ENCODE peak calls at places on chromosomes 13 and 19, in ten cellular contexts. U is AG04450; R is CD8-positive, alpha-beta T cell; M is fibroblast of lung; W is brain microvascular endothelial cell; Q is adrenal gland; K is HepG2; V is SK-N-SH; S is left lung; G is cardiac muscle cell. P is an unnamed sample. For H3K27me3, the result is how much of the 10 kb centered on the place peaks cover.

GRCh38 chr13:113125506-113126264 is 3.1 kb downstream of the F10 start:
- DNase-seq in U (no peak), R (no peak), M (no peak), W (no peak), Q (peak), K (no peak), V (no peak), S (peak), G (no peak), P (no peak)

GRCh38 chr13:93690139-93690538 is 463.5 kb downstream of the GPC6 start:
- DNase-seq in U (no peak), R (no peak), M (no peak), W (peak), Q (no peak), K (peak), V (no peak), S (no peak), G (peak), P (no peak)

GRCh38 chr13:51298812-51299211 is 40.7 kb upstream of the SERPINE3 start:
- DNase-seq in U (no peak), R (no peak), M (peak), W (no peak), Q (no peak), K (no peak), V (no peak), S (no peak), G (no peak), P (no peak)

GRCh38 chr13:93736111-93736510 is 509.5 kb downstream of the GPC6 start:
- DNase-seq in U (no peak), R (no peak), M (peak), W (peak), Q (no peak), K (no peak), V (no peak), S (no peak), G (no peak), P (no peak)

GRCh38 chr19:2315818-2316353 is 7.9 kb upstream of the LINGO3 start:
- DNase-seq in U (no peak), R (no peak), M (peak), W (peak), Q (peak), K (peak), V (peak), S (peak), G (peak), P (no peak)

GRCh38 chr13:102187313-102187712 is 214.5 kb downstream of the FGF14 start:
- DNase-seq in U (no peak), R (no peak), M (no peak), W (no peak), Q (no peak), K (no peak), V (no peak), S (no peak), G (no peak), P (no peak)

GRCh38 chr19:44803442-44804428 is 5.2 kb upstream of the BCAM start:
- DNase-seq in U (no peak), R (no peak), M (no peak), W (no peak), Q (no peak), K (no peak), V (peak), S (no peak), G (no peak), P (no peak)

GRCh38 chr19:7645159-7645558 is 8.2 kb downstream of the STXBP2 start:
- DNase-seq in U (no peak), R (no peak), M (no peak), W (no peak), Q (no peak), K (no peak), V (peak), S (no peak), G (no peak), P (no peak)

GRCh38 chr13:89856512-89856911 is 1491.0 kb upstream of the MIR17HG start:
- DNase-seq in U (no peak), R (no peak), M (no peak), W (no peak), Q (no peak), K (no peak), V (no peak), S (no peak), G (no peak), P (no peak)

DNA sequence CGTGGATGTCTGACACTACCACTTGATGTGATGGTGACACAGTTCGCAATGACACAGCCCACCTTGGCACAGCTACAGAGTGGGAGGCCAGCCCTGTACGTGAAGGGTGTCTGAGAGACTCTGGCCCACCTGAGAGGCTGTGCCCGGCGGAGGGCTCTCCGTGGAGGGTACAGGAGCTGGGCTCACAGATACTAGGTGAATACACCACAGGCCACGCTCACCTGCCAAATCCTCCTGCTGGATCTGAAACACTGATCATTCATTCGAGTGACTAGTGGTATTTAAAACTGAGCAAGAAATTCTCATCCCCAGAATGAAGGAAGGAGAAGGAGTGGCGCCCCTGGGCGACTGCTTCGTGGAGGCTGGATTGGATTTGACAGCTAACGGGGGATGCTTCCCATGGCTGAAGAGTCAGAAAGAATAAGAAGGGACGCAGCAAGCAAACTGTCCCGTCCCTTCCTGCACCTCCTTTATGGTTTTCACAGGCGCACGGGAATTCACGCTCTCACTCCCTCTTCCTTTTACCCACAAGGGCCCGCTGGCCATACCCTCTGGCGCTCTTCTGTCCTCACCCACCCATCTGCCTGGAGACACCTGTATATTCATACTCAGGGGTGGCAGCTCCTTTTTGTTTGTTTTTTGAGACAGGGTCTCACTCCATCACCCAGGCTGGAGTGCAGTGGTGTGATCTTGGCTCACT is 25.0 kb downstream of the CEBPG start:
- DNase-seq in U (no peak), R (no peak), M (no peak), W (no peak), Q (no peak), K (no peak), V (no peak), S (peak), G (no peak), P (no peak)
- TF ChIP-seq CTCF in U (no peak), R (no peak), M (no peak), W (no peak), Q (no peak), K (no peak), V (no peak), S (no peak), G (no peak), P (no peak)

GRCh38 chr13:111114362-111115050 is 604 bp upstream of the ARHGEF7 start:
- DNase-seq in U (no peak), R (no peak), M (peak), W (peak), Q (peak), K (no peak), V (peak), S (no peak), G (peak), P (no peak)

GRCh38 chr13:111110054-111110453 is 5.1 kb upstream of the ARHGEF7 start:
- DNase-seq in U (no peak), R (no peak), M (no peak), W (no peak), Q (no peak), K (no peak), V (no peak), S (no peak), G (no peak), P (no peak)

GRCh38 chr13:111111376-111111937 is 3.7 kb upstream of the ARHGEF7 start:
- DNase-seq in U (no peak), R (no peak), M (no peak), W (no peak), Q (no peak), K (no peak), V (no peak), S (no peak), G (no peak), P (no peak)

GRCh38 chr13:111115051-111115840 is at the start of gene ARHGEF7:
- DNase-seq in U (no peak), R (no peak), M (peak), W (no peak), Q (no peak), K (no peak), V (peak), S (no peak), G (peak), P (no peak)

GRCh38 chr13:111112196-111112595 is 2.9 kb upstream of the ARHGEF7 start:
- DNase-seq in U (no peak), R (no peak), M (no peak), W (no peak), Q (no peak), K (no peak), V (no peak), S (no peak), G (no peak), P (no peak)
- H3K27me3 ChIP-seq in U (half or more), R (under half), M (under half), W (under half), Q (under half), K (under half), V (under half), S (half or more), G (half or more), P (half or more)

GRCh38 chr19:15644816-15645215 is 4.1 kb downstream of the CYP4F3 start:
- DNase-seq in U (no peak), R (no peak), M (no peak), W (no peak), Q (no peak), K (no peak), V (no peak), S (no peak), G (no peak), P (no peak)

GRCh38 chr19:15644066-15644741 is 3.5 kb downstream of the CYP4F3 start:
- DNase-seq in U (no peak), R (no peak), M (no peak), W (no peak), Q (no peak), K (no peak), V (no peak), S (no peak), G (no peak), P (no peak)

GRCh38 chr19:15652559-15653278 is 12.0 kb downstream of the CYP4F3 start:
- DNase-seq in U (no peak), R (no peak), M (no peak), W (no peak), Q (no peak), K (no peak), V (no peak), S (no peak), G (no peak), P (no peak)

GRCh38 chr19:15649526-15649925 is 8.8 kb downstream of the CYP4F3 start:
- DNase-seq in U (no peak), R (no peak), M (no peak), W (no peak), Q (no peak), K (no peak), V (no peak), S (no peak), G (no peak), P (no peak)
- TF ChIP-seq CTCF in U (no peak), R (no peak), M (no peak), W (no peak), Q (no peak), K (no peak), V (no peak), S (no peak), G (no peak), P (no peak)

GRCh38 chr19:13015361-13016231 is 20.3 kb downstream of the NFIX start:
- DNase-seq in U (no peak), R (no peak), M (peak), W (no peak), Q (no peak), K (no peak), V (no peak), S (no peak), G (no peak), P (no peak)
- H3K27me3 ChIP-seq in U (under half), R (under half), M (under half), W (under half), Q (under half), K (under half), V (under half), S (under half), G (half or more), P (half or more)

GRCh38 chr19:13090511-13091231 is 12.0 kb downstream of the LYL1 start:
- DNase-seq in U (no peak), R (no peak), M (no peak), W (no peak), Q (no peak), K (no peak), V (peak), S (no peak), G (no peak), P (no peak)

GRCh38 chr19:13087295-13087694 is 15.4 kb downstream of the LYL1 start:
- DNase-seq in U (no peak), R (no peak), M (no peak), W (no peak), Q (no peak), K (no peak), V (no peak), S (no peak), G (no peak), P (no peak)

GRCh38 chr19:13087795-13088537 is 14.7 kb downstream of the LYL1 start:
- DNase-seq in U (no peak), R (no peak), M (no peak), W (no peak), Q (no peak), K (no peak), V (no peak), S (no peak), G (no peak), P (no peak)

GRCh38 chr19:13089857-13090507 is 12.7 kb downstream of the LYL1 start:
- DNase-seq in U (no peak), R (no peak), M (no peak), W (no peak), Q (no peak), K (no peak), V (no peak), S (no peak), G (no peak), P (no peak)

GRCh38 chr19:13089139-13089856 is 13.4 kb downstream of the LYL1 start:
- DNase-seq in U (no peak), R (no peak), M (no peak), W (no peak), Q (no peak), K (peak), V (peak), S (no peak), G (no peak), P (no peak)
- TF ChIP-seq CTCF in U (peak), R (peak), M (peak), W (peak), Q (peak), K (no peak), V (peak), S (no peak), G (peak), P (no peak)

GRCh38 chr13:99981115-99982020 is at the start of gene ZIC2:
- DNase-seq in U (no peak), R (no peak), M (peak), W (peak), Q (no peak), K (no peak), V (peak), S (no peak), G (peak), P (no peak)

GRCh38 chr13:99979453-99980200 is 2.0 kb upstream of the ZIC2 start:
- DNase-seq in U (no peak), R (no peak), M (no peak), W (no peak), Q (no peak), K (no peak), V (peak), S (no peak), G (peak), P (no peak)

GRCh38 chr13:99982021-99982740 is 597 bp downstream of the ZIC2 start:
- DNase-seq in U (no peak), R (no peak), M (peak), W (no peak), Q (no peak), K (no peak), V (peak), S (no peak), G (peak), P (no peak)

GRCh38 chr13:99978781-99979452 is 2.7 kb upstream of the ZIC2 start:
- DNase-seq in U (no peak), R (no peak), M (no peak), W (no peak), Q (no peak), K (no peak), V (peak), S (no peak), G (peak), P (no peak)

DNA sequence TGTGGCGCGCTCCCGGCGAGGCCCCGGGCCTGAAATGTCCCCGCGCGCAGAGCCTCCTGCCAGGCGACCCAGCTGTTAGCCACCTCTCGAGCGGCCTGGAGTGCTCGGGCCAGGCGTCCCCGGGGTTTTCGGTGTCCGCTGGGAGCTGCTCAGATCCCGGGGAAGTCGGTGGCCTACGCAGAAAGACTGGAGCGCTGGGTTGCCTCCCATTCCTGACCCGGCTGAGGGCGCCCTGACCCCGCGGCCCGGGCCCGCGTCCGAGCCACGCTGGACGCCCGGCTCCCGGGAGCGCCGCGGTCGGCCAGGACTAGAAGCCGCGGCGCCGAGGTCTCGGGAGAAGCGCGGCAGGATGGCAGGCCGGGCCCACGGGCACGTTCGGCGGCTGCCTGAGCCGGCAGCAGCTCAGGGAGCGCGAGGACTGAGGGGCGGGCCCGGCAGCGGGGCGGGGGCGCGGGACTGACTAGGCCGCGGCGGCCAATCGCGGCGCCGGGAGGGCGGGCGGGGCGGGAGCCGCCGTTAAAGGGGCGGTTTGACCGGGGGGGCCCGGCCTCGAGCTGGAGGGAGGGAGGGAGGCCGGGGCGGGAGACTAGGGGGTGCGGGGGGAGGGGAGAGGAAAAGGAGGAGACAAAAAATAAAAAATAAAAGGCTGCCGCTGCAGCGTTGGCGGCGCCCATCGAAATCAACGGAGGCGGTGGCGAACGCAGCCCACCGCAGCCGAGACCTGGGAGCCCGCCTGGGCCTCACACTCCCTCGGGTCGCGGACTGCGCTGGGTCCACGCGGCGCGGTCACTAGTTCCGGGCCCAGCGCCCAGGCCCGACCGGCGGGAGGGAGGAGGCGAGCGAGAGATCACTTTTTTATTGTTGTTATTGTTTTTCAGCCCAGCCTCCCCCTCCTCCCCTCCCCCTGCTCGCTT is 1.1 kb upstream of the ZIC2 start:
- DNase-seq in U (no peak), R (peak), M (peak), W (peak), Q (peak), K (no peak), V (peak), S (peak), G (peak), P (peak)
- H3K27me3 ChIP-seq in U (half or more), R (half or more), M (half or more), W (under half), Q (half or more), K (half or more), V (half or more), S (half or more), G (half or more), P (half or more)